ENCODE peak calls at places on chromosomes 3 and 15, in ten cellular contexts. One of them, this sample, is unnamed.

GRCh38 chr3:107845355-107846281 is 245.2 kb downstream of the CD47 start:
- DNase-seq in MCF 10A: no peak
- DNase-seq in ureter: no peak
- DNase-seq in activated CD4-positive, alpha-beta T cell treated with anti-CD3 and anti-CD28 coated beads, Interleukin-2, amount 10 ng/mL, durations not matched to agents 7 days and 5 days: no peak
- DNase-seq in iPS DF 6.9: no peak
- DNase-seq in HTR-8/SVneo: no peak
- DNase-seq in stimulated activated CD4-positive, alpha-beta T cell treated with anti-CD3 and anti-CD28 coated beads, Interleukin-1b, Interleukin-23, amount 100 ng/mL, for 24 hours: no peak
- DNase-seq in substantia nigra: no peak
- DNase-seq in mesothelial cell of epicardium: no peak
- DNase-seq in effector memory CD4-positive, alpha-beta T cell: no peak
- DNase-seq in this sample: no peak

GRCh38 chr3:79461129-79461792 is 306.5 kb downstream of the ROBO1 start:
- DNase-seq in iPS DF 6.9: no peak
- DNase-seq in effector memory CD4-positive, alpha-beta T cell: no peak
- DNase-seq in activated CD4-positive, alpha-beta T cell treated with anti-CD3 and anti-CD28 coated beads, Interleukin-2, amount 10 ng/mL, durations not matched to agents 7 days and 5 days: no peak
- DNase-seq in ureter: no peak
- DNase-seq in HTR-8/SVneo: no peak
- DNase-seq in MCF 10A: no peak
- DNase-seq in substantia nigra: no peak
- DNase-seq in mesothelial cell of epicardium: no peak
- DNase-seq in stimulated activated CD4-positive, alpha-beta T cell treated with anti-CD3 and anti-CD28 coated beads, Interleukin-1b, Interleukin-23, amount 100 ng/mL, for 24 hours: no peak
- DNase-seq in this sample: no peak

GRCh38 chr15:41690636-41691035 is 30.4 kb downstream of the MGA start:
- DNase-seq in effector memory CD4-positive, alpha-beta T cell: no peak
- DNase-seq in substantia nigra: no peak
- DNase-seq in HTR-8/SVneo: no peak
- DNase-seq in stimulated activated CD4-positive, alpha-beta T cell treated with anti-CD3 and anti-CD28 coated beads, Interleukin-1b, Interleukin-23, amount 100 ng/mL, for 24 hours: no peak
- DNase-seq in ureter: no peak
- DNase-seq in iPS DF 6.9: no peak
- DNase-seq in MCF 10A: no peak
- DNase-seq in activated CD4-positive, alpha-beta T cell treated with anti-CD3 and anti-CD28 coated beads, Interleukin-2, amount 10 ng/mL, durations not matched to agents 7 days and 5 days: no peak
- DNase-seq in mesothelial cell of epicardium: no peak
- DNase-seq in this sample: no peak

GRCh38 chr3:9111349-9112265 is 137.8 kb downstream of the SRGAP3 start:
- DNase-seq in ureter: peak
- DNase-seq in effector memory CD4-positive, alpha-beta T cell: no peak
- DNase-seq in MCF 10A: no peak
- DNase-seq in stimulated activated CD4-positive, alpha-beta T cell treated with anti-CD3 and anti-CD28 coated beads, Interleukin-1b, Interleukin-23, amount 100 ng/mL, for 24 hours: no peak
- DNase-seq in mesothelial cell of epicardium: no peak
- DNase-seq in iPS DF 6.9: no peak
- DNase-seq in substantia nigra: no peak
- DNase-seq in activated CD4-positive, alpha-beta T cell treated with anti-CD3 and anti-CD28 coated beads, Interleukin-2, amount 10 ng/mL, durations not matched to agents 7 days and 5 days: no peak
- DNase-seq in HTR-8/SVneo: no peak
- DNase-seq in this sample: no peak

GRCh38 chr3:25235033-25235432 is 193.0 kb upstream of the RARB start:
- DNase-seq in effector memory CD4-positive, alpha-beta T cell: no peak
- DNase-seq in activated CD4-positive, alpha-beta T cell treated with anti-CD3 and anti-CD28 coated beads, Interleukin-2, amount 10 ng/mL, durations not matched to agents 7 days and 5 days: no peak
- DNase-seq in stimulated activated CD4-positive, alpha-beta T cell treated with anti-CD3 and anti-CD28 coated beads, Interleukin-1b, Interleukin-23, amount 100 ng/mL, for 24 hours: no peak
- DNase-seq in MCF 10A: no peak
- DNase-seq in substantia nigra: no peak
- DNase-seq in mesothelial cell of epicardium: no peak
- DNase-seq in ureter: no peak
- DNase-seq in iPS DF 6.9: no peak
- DNase-seq in HTR-8/SVneo: no peak
- DNase-seq in this sample: no peak

GRCh38 chr3:64533565-64534317 is 154.1 kb downstream of the ADAMTS9 start:
- DNase-seq in MCF 10A: peak
- DNase-seq in substantia nigra: peak
- DNase-seq in mesothelial cell of epicardium: peak
- DNase-seq in ureter: peak
- DNase-seq in iPS DF 6.9: peak
- DNase-seq in HTR-8/SVneo: peak
- DNase-seq in activated CD4-positive, alpha-beta T cell treated with anti-CD3 and anti-CD28 coated beads, Interleukin-2, amount 10 ng/mL, durations not matched to agents 7 days and 5 days: peak
- DNase-seq in effector memory CD4-positive, alpha-beta T cell: no peak
- DNase-seq in stimulated activated CD4-positive, alpha-beta T cell treated with anti-CD3 and anti-CD28 coated beads, Interleukin-1b, Interleukin-23, amount 100 ng/mL, for 24 hours: peak
- DNase-seq in this sample: peak

GRCh38 chr15:43168192-43169107 is 16.8 kb upstream of the CCNDBP1 start:
- DNase-seq in iPS DF 6.9: no peak
- DNase-seq in effector memory CD4-positive, alpha-beta T cell: no peak
- DNase-seq in MCF 10A: peak
- DNase-seq in stimulated activated CD4-positive, alpha-beta T cell treated with anti-CD3 and anti-CD28 coated beads, Interleukin-1b, Interleukin-23, amount 100 ng/mL, for 24 hours: no peak
- DNase-seq in activated CD4-positive, alpha-beta T cell treated with anti-CD3 and anti-CD28 coated beads, Interleukin-2, amount 10 ng/mL, durations not matched to agents 7 days and 5 days: no peak
- DNase-seq in substantia nigra: no peak
- DNase-seq in ureter: no peak
- DNase-seq in HTR-8/SVneo: no peak
- DNase-seq in mesothelial cell of epicardium: no peak
- DNase-seq in this sample: no peak

GRCh38 chr15:84934942-84935729 is 46.5 kb upstream of the PDE8A start:
- DNase-seq in ureter: no peak
- DNase-seq in iPS DF 6.9: peak
- DNase-seq in stimulated activated CD4-positive, alpha-beta T cell treated with anti-CD3 and anti-CD28 coated beads, Interleukin-1b, Interleukin-23, amount 100 ng/mL, for 24 hours: no peak
- DNase-seq in HTR-8/SVneo: no peak
- DNase-seq in mesothelial cell of epicardium: no peak
- DNase-seq in activated CD4-positive, alpha-beta T cell treated with anti-CD3 and anti-CD28 coated beads, Interleukin-2, amount 10 ng/mL, durations not matched to agents 7 days and 5 days: no peak
- DNase-seq in substantia nigra: no peak
- DNase-seq in MCF 10A: no peak
- DNase-seq in effector memory CD4-positive, alpha-beta T cell: no peak
- DNase-seq in this sample: no peak

GRCh38 chr15:90203473-90203872 is 2.3 kb downstream of the SEMA4B start:
- DNase-seq in activated CD4-positive, alpha-beta T cell treated with anti-CD3 and anti-CD28 coated beads, Interleukin-2, amount 10 ng/mL, durations not matched to agents 7 days and 5 days: no peak
- DNase-seq in MCF 10A: no peak
- DNase-seq in stimulated activated CD4-positive, alpha-beta T cell treated with anti-CD3 and anti-CD28 coated beads, Interleukin-1b, Interleukin-23, amount 100 ng/mL, for 24 hours: no peak
- DNase-seq in substantia nigra: no peak
- DNase-seq in ureter: no peak
- DNase-seq in effector memory CD4-positive, alpha-beta T cell: no peak
- DNase-seq in mesothelial cell of epicardium: no peak
- DNase-seq in iPS DF 6.9: no peak
- DNase-seq in HTR-8/SVneo: no peak
- DNase-seq in this sample: no peak

GRCh38 chr3:169781209-169781855 is 8.1 kb downstream of the MYNN start:
- DNase-seq in mesothelial cell of epicardium: no peak
- DNase-seq in effector memory CD4-positive, alpha-beta T cell: no peak
- DNase-seq in HTR-8/SVneo: no peak
- DNase-seq in substantia nigra: no peak
- DNase-seq in activated CD4-positive, alpha-beta T cell treated with anti-CD3 and anti-CD28 coated beads, Interleukin-2, amount 10 ng/mL, durations not matched to agents 7 days and 5 days: no peak
- DNase-seq in ureter: no peak
- DNase-seq in iPS DF 6.9: no peak
- DNase-seq in MCF 10A: no peak
- DNase-seq in stimulated activated CD4-positive, alpha-beta T cell treated with anti-CD3 and anti-CD28 coated beads, Interleukin-1b, Interleukin-23, amount 100 ng/mL, for 24 hours: no peak
- DNase-seq in this sample: no peak

GRCh38 chr3:65500398-65501306 is 538.1 kb downstream of the MAGI1 start:
- DNase-seq in effector memory CD4-positive, alpha-beta T cell: no peak
- DNase-seq in MCF 10A: no peak
- DNase-seq in substantia nigra: no peak
- DNase-seq in mesothelial cell of epicardium: no peak
- DNase-seq in activated CD4-positive, alpha-beta T cell treated with anti-CD3 and anti-CD28 coated beads, Interleukin-2, amount 10 ng/mL, durations not matched to agents 7 days and 5 days: no peak
- DNase-seq in stimulated activated CD4-positive, alpha-beta T cell treated with anti-CD3 and anti-CD28 coated beads, Interleukin-1b, Interleukin-23, amount 100 ng/mL, for 24 hours: no peak
- DNase-seq in HTR-8/SVneo: no peak
- DNase-seq in iPS DF 6.9: no peak
- DNase-seq in ureter: no peak
- DNase-seq in this sample: no peak

GRCh38 chr3:154480033-154480432 is 50.0 kb upstream of the GPR149 start:
- DNase-seq in iPS DF 6.9: no peak
- DNase-seq in HTR-8/SVneo: no peak
- DNase-seq in MCF 10A: no peak
- DNase-seq in effector memory CD4-positive, alpha-beta T cell: no peak
- DNase-seq in stimulated activated CD4-positive, alpha-beta T cell treated with anti-CD3 and anti-CD28 coated beads, Interleukin-1b, Interleukin-23, amount 100 ng/mL, for 24 hours: no peak
- DNase-seq in mesothelial cell of epicardium: no peak
- DNase-seq in ureter: no peak
- DNase-seq in substantia nigra: no peak
- DNase-seq in activated CD4-positive, alpha-beta T cell treated with anti-CD3 and anti-CD28 coated beads, Interleukin-2, amount 10 ng/mL, durations not matched to agents 7 days and 5 days: no peak
- DNase-seq in this sample: no peak

GRCh38 chr3:21328982-21329381 is 422.0 kb downstream of the ZNF385D start:
- DNase-seq in HTR-8/SVneo: no peak
- DNase-seq in effector memory CD4-positive, alpha-beta T cell: no peak
- DNase-seq in activated CD4-positive, alpha-beta T cell treated with anti-CD3 and anti-CD28 coated beads, Interleukin-2, amount 10 ng/mL, durations not matched to agents 7 days and 5 days: no peak
- DNase-seq in substantia nigra: no peak
- DNase-seq in stimulated activated CD4-positive, alpha-beta T cell treated with anti-CD3 and anti-CD28 coated beads, Interleukin-1b, Interleukin-23, amount 100 ng/mL, for 24 hours: no peak
- DNase-seq in MCF 10A: no peak
- DNase-seq in ureter: no peak
- DNase-seq in mesothelial cell of epicardium: no peak
- DNase-seq in iPS DF 6.9: no peak
- DNase-seq in this sample: no peak

GRCh38 chr3:57031622-57032541 is 28.6 kb upstream of the SPATA12 start:
- DNase-seq in ureter: no peak
- DNase-seq in mesothelial cell of epicardium: no peak
- DNase-seq in MCF 10A: no peak
- DNase-seq in stimulated activated CD4-positive, alpha-beta T cell treated with anti-CD3 and anti-CD28 coated beads, Interleukin-1b, Interleukin-23, amount 100 ng/mL, for 24 hours: no peak
- DNase-seq in activated CD4-positive, alpha-beta T cell treated with anti-CD3 and anti-CD28 coated beads, Interleukin-2, amount 10 ng/mL, durations not matched to agents 7 days and 5 days: no peak
- DNase-seq in substantia nigra: no peak
- DNase-seq in iPS DF 6.9: no peak
- DNase-seq in HTR-8/SVneo: no peak
- DNase-seq in effector memory CD4-positive, alpha-beta T cell: no peak
- DNase-seq in this sample: no peak

GRCh38 chr3:11808231-11808630 is 38.5 kb downstream of the TAMM41 start:
- DNase-seq in stimulated activated CD4-positive, alpha-beta T cell treated with anti-CD3 and anti-CD28 coated beads, Interleukin-1b, Interleukin-23, amount 100 ng/mL, for 24 hours: no peak
- DNase-seq in iPS DF 6.9: no peak
- DNase-seq in HTR-8/SVneo: no peak
- DNase-seq in MCF 10A: no peak
- DNase-seq in activated CD4-positive, alpha-beta T cell treated with anti-CD3 and anti-CD28 coated beads, Interleukin-2, amount 10 ng/mL, durations not matched to agents 7 days and 5 days: no peak
- DNase-seq in ureter: no peak
- DNase-seq in mesothelial cell of epicardium: no peak
- DNase-seq in effector memory CD4-positive, alpha-beta T cell: no peak
- DNase-seq in substantia nigra: no peak
- DNase-seq in this sample: no peak

GRCh38 chr3:19147905-19148767 is at the start of gene KCNH8:
- DNase-seq in stimulated activated CD4-positive, alpha-beta T cell treated with anti-CD3 and anti-CD28 coated beads, Interleukin-1b, Interleukin-23, amount 100 ng/mL, for 24 hours: no peak
- DNase-seq in HTR-8/SVneo: no peak
- DNase-seq in iPS DF 6.9: no peak
- DNase-seq in activated CD4-positive, alpha-beta T cell treated with anti-CD3 and anti-CD28 coated beads, Interleukin-2, amount 10 ng/mL, durations not matched to agents 7 days and 5 days: no peak
- DNase-seq in mesothelial cell of epicardium: peak
- DNase-seq in MCF 10A: no peak
- DNase-seq in effector memory CD4-positive, alpha-beta T cell: no peak
- DNase-seq in ureter: no peak
- DNase-seq in substantia nigra: peak
- DNase-seq in this sample: peak

GRCh38 chr15:35306361-35306981 is 221.4 kb upstream of the NANOGP8 start:
- DNase-seq in ureter: no peak
- DNase-seq in MCF 10A: peak
- DNase-seq in stimulated activated CD4-positive, alpha-beta T cell treated with anti-CD3 and anti-CD28 coated beads, Interleukin-1b, Interleukin-23, amount 100 ng/mL, for 24 hours: no peak
- DNase-seq in HTR-8/SVneo: peak
- DNase-seq in substantia nigra: no peak
- DNase-seq in activated CD4-positive, alpha-beta T cell treated with anti-CD3 and anti-CD28 coated beads, Interleukin-2, amount 10 ng/mL, durations not matched to agents 7 days and 5 days: no peak
- DNase-seq in effector memory CD4-positive, alpha-beta T cell: no peak
- DNase-seq in iPS DF 6.9: no peak
- DNase-seq in mesothelial cell of epicardium: no peak
- DNase-seq in this sample: peak

GRCh38 chr3:167854846-167855245 is 119.3 kb downstream of the SERPINI1 start:
- DNase-seq in activated CD4-positive, alpha-beta T cell treated with anti-CD3 and anti-CD28 coated beads, Interleukin-2, amount 10 ng/mL, durations not matched to agents 7 days and 5 days: no peak
- DNase-seq in MCF 10A: no peak
- DNase-seq in effector memory CD4-positive, alpha-beta T cell: no peak
- DNase-seq in stimulated activated CD4-positive, alpha-beta T cell treated with anti-CD3 and anti-CD28 coated beads, Interleukin-1b, Interleukin-23, amount 100 ng/mL, for 24 hours: no peak
- DNase-seq in substantia nigra: no peak
- DNase-seq in ureter: no peak
- DNase-seq in mesothelial cell of epicardium: no peak
- DNase-seq in HTR-8/SVneo: no peak
- DNase-seq in iPS DF 6.9: no peak
- DNase-seq in this sample: no peak